ENCODE peak calls at places on chromosome 7, in four cellular contexts. X, D, P and E are unnamed samples.

GRCh38 chr7:5701085-5701914 is 80.2 kb downstream of the RNF216 start:
- DNase-seq in X (no peak), D (no peak), P (peak), E (no peak)

GRCh38 chr7:139772115-139772514 is 5.7 kb downstream of the HIPK2 start:
- DNase-seq in X (no peak), D (peak), P (no peak), E (no peak)

GRCh38 chr7:53607961-53608360 is 572.5 kb downstream of the POM121L12 start:
- DNase-seq in X (no peak), D (no peak), P (no peak), E (no peak)

GRCh38 chr7:133065301-133065700 is 16.6 kb downstream of the CHCHD3 start:
- DNase-seq in X (no peak), D (no peak), P (no peak), E (no peak)

GRCh38 chr7:33012364-33012763 is 50.2 kb downstream of the NT5C3A start:
- DNase-seq in X (no peak), D (no peak), P (no peak), E (no peak)

GRCh38 chr7:95169678-95170077 is 154.7 kb downstream of the PON1 start:
- DNase-seq in X (no peak), D (no peak), P (no peak), E (no peak)

GRCh38 chr7:82562716-82563404 is 119.3 kb upstream of the CACNA2D1 start:
- DNase-seq in X (no peak), D (no peak), P (no peak), E (no peak)

GRCh38 chr7:122199171-122199570 is 55.1 kb upstream of the AASS start:
- DNase-seq in X (no peak), D (no peak), P (no peak), E (no peak)

GRCh38 chr7:66748791-66749190 is 8.3 kb downstream of the RABGEF1 start:
- DNase-seq in X (no peak), D (no peak), P (no peak), E (no peak)

GRCh38 chr7:2353650-2354172 is 916 bp upstream of the EIF3B start:
- DNase-seq in X (peak), D (peak), P (peak), E (no peak)

GRCh38 chr7:23863209-23863798 is 153.3 kb downstream of the STK31 start:
- DNase-seq in X (peak), D (peak), P (no peak), E (no peak)

GRCh38 chr7:128865996-128866877 is 3.6 kb downstream of the ATP6V1F start:
- DNase-seq in X (no peak), D (no peak), P (no peak), E (no peak)

GRCh38 chr7:30173058-30173897 is 38.5 kb downstream of the MTURN start:
- DNase-seq in X (no peak), D (peak), P (no peak), E (no peak)

GRCh38 chr7:45391618-45392451 is 182.3 kb upstream of the ADCY1 start:
- DNase-seq in X (no peak), D (no peak), P (no peak), E (no peak)

GRCh38 chr7:155299539-155300202 is 2.0 kb downstream of the INSIG1 start:
- DNase-seq in X (no peak), D (no peak), P (no peak), E (no peak)

GRCh38 chr7:159144756-159145543 is at the start of gene VIPR2:
- DNase-seq in X (no peak), D (no peak), P (no peak), E (peak)

GRCh38 chr7:148625342-148625741 is 34.8 kb downstream of the C7orf33 start:
- DNase-seq in X (no peak), D (no peak), P (no peak), E (no peak)

GRCh38 chr7:141103847-141104429 is 30.1 kb downstream of the TMEM178B start:
- DNase-seq in X (no peak), D (no peak), P (no peak), E (no peak)

GRCh38 chr7:46853451-46853850 is 728.5 kb downstream of the TNS3 start:
- DNase-seq in X (no peak), D (no peak), P (no peak), E (no peak)

GRCh38 chr7:99079104-99079503 is 64.8 kb downstream of the SMURF1 start:
- DNase-seq in X (no peak), D (no peak), P (no peak), E (no peak)

GRCh38 chr7:143279186-143280098 is 5.3 kb upstream of the TMEM139 start:
- DNase-seq in X (no peak), D (peak), P (no peak), E (no peak)

GRCh38 chr7:3955751-3956696 is 655.0 kb downstream of the SDK1 start:
- DNase-seq in X (no peak), D (no peak), P (peak), E (no peak)

GRCh38 chr7:35437619-35438275 is 183.8 kb upstream of the TBX20 start:
- DNase-seq in X (no peak), D (no peak), P (no peak), E (no peak)

GRCh38 chr7:143418681-143419458 is 10.2 kb upstream of the EPHA1 start:
- DNase-seq in X (no peak), D (no peak), P (no peak), E (no peak)

GRCh38 chr7:105257338-105257737 is 131.4 kb downstream of the SRPK2 start:
- DNase-seq in X (no peak), D (no peak), P (no peak), E (no peak)

GRCh38 chr7:98879198-98879988 is 1.1 kb downstream of the TRRAP start:
- DNase-seq in X (peak), D (peak), P (peak), E (no peak)

GRCh38 chr7:100817097-100817496 is 10.2 kb downstream of the EPHB4 start:
- DNase-seq in X (peak), D (no peak), P (no peak), E (no peak)

GRCh38 chr7:63038987-63039386 is 959.7 kb upstream of the ZNF722 start:
- DNase-seq in X (no peak), D (no peak), P (no peak), E (no peak)

GRCh38 chr7:134935701-134936100 is 50.6 kb upstream of the AGBL3 start:
- DNase-seq in X (no peak), D (no peak), P (no peak), E (no peak)

GRCh38 chr7:66696774-66697191 is 43.8 kb upstream of the RABGEF1 start:
- DNase-seq in X (peak), D (peak), P (no peak), E (no peak)

GRCh38 chr7:121807078-121807477 is 65.9 kb upstream of the PTPRZ1 start:
- DNase-seq in X (no peak), D (no peak), P (no peak), E (no peak)

GRCh38 chr7:47474937-47475879 is 106.7 kb downstream of the TNS3 start:
- DNase-seq in X (peak), D (peak), P (peak), E (peak)

GRCh38 chr7:30029696-30030095 is 1.5 kb downstream of the PLEKHA8 start:
- DNase-seq in X (no peak), D (no peak), P (no peak), E (no peak)

GRCh38 chr7:104136981-104137380 is 70.8 kb downstream of the ORC5 start:
- DNase-seq in X (no peak), D (no peak), P (no peak), E (no peak)

GRCh38 chr7:4809091-4809591 is 33.7 kb downstream of the AP5Z1 start:
- DNase-seq in X (no peak), D (no peak), P (no peak), E (no peak)

GRCh38 chr7:23696916-23697441 is 13.0 kb upstream of the STK31 start:
- DNase-seq in X (peak), D (peak), P (no peak), E (peak)

GRCh38 chr7:117283371-117283770 is 39.5 kb downstream of the WNT2 start:
- DNase-seq in X (no peak), D (no peak), P (no peak), E (no peak)
- TF ChIP-seq KDM1A in X (no peak), D (no peak), P (no peak), E (no peak)

GRCh38 chr7:88522771-88523316 is 216.2 kb upstream of the STEAP4 start:
- DNase-seq in X (no peak), D (no peak), P (no peak), E (no peak)
- TF ChIP-seq ATF3 in X (no peak), D (no peak), P (no peak), E (no peak)

DNA sequence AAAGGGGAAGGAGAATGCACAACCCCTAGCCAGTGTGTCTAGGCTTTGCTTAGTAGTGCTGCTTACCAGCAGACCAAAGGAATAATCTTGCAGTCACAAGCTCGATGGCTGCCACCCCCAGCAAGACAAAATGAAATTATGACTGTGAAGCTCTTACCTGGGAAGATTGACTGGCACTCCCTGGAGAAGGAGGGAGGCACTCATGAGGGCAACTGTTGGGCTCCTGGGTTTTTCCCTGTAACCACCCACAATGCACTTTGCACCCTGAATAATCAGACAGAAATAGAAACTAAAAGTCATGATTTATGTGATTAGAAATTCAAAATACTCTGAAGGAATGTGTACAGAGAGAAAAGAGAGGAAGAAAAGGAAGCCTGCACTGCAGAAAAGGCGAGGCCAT is 144.3 kb upstream of the DGKB start:
- DNase-seq in X (no peak), D (no peak), P (no peak), E (no peak)
- TF ChIP-seq KDM1A in X (no peak), D (no peak), P (no peak), E (no peak)

GRCh38 chr7:43294080-43294630 is 181.7 kb downstream of the HECW1 start:
- DNase-seq in X (no peak), D (no peak), P (no peak), E (no peak)
- TF ChIP-seq ATF3 in X (no peak), D (no peak), P (no peak), E (no peak)

DNA sequence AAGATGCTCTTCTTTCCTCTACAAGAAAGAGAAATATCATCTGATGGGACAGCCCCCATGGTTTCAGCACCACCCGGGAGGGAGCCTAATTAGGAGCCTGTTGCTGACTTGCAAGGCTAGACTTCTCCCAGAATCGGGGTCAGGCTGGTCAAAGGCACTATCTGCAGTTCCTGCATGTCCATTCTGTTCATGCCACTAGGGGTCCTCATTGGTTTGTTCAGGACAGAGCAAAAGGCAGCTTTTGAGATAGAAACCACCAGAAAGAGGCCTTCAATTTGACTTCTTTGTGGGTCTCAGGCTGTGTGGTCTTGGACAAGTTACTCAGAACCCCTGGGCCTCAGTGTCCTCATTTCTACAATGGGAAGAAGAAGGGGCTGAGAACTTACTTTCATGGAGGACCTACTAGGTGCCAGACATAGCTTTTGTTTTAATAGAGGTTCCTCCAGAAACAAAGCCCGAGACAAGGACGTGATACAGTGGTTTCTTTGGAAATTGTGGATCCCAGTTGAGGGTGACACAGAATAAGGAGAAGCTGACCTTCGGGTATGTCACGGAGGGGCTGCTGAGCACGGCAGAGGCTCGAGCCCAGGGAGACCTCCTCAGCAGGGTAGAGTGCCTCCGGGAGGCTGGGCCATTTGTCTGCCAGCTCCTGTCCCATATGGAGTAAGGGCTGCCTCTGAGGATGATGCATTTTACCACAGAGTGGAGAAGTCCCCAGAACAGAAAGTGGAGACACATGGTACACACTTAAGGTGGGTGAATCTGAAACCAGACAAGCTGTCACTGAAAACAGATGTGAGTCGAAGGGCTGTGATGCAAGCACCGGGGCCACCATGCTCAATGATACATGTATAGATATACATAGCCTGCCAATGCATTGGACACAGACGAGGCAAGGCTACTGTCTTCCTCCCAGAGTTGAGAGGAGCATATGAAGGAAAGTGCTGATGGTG is 33.1 kb upstream of the NEUROD6 start:
- DNase-seq in X (peak), D (peak), P (no peak), E (peak)
- TF ChIP-seq KDM1A in X (no peak), D (no peak), P (no peak), E (no peak)

GRCh38 chr7:27064169-27064568 is 31.6 kb downstream of the HOXA1 start:
- DNase-seq in X (no peak), D (no peak), P (no peak), E (no peak)
- TF ChIP-seq ATF3 in X (no peak), D (no peak), P (no peak), E (no peak)

DNA sequence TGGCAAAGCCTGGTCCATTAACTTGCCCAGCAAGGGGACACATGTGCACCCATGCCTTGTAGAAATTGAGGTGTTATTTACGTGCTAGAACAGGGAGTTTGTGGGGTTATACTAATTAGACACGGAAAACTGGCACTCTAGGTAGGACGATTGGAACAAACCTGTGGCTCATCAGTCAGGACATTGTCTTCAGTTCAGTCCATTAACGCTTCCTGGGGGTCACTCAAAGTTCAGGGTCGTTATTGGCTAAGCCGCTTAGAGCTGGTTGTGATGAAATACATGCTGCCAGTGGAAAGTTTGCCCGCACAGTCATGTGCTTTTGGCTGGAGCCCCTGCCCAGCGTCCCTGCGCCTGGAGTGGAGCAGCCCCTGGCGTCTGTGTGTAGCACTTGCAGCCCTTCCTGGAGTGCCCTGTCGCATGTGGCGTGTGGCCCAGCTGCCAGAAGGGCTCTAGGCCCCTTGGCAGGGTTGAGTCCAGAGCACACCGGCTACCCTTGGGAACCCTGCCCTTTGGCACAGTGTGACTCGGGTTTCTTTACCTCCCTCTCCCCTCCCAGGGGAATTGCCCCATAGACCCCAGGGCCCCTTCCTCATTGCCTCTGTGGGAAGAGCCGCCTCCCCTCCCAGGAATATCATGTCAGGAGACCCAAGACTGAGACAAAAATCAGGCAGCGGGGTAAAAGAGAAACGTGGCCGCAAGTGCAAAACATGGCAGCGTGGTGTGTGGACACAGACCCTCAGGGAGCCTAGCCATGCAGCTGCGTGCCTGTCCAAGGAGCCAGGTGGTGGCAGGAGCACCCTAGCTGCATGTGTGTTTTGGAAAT is 9.8 kb downstream of the ZNF775 start:
- DNase-seq in X (no peak), D (peak), P (no peak), E (no peak)
- TF ChIP-seq KDM1A in X (no peak), D (no peak), P (no peak), E (no peak)

DNA sequence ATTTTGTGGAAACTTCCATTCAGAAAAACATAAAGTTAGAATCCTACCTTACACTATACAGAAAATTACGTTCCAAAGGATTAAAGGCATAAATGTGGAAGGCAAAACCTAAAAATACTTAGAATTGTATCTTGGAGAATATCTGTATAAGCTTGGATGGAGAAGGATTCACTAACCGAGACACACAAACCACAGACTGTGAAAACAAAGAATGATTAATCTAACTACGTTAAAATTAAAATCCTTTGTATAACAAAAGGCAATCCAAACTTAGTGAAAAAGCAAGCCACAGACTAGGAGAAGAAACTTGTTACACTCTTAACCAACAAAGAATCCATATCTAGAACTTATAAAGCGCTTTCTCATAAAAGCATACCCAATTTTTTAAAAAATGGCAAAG is 678.8 kb downstream of the INHBA start:
- DNase-seq in X (no peak), D (no peak), P (no peak), E (no peak)
- TF ChIP-seq ATF3 in X (no peak), D (no peak), P (no peak), E (no peak)